ENCODE peak calls at places on chromosome 19, in six cellular contexts. H is GDM1; D is HS-5; Q is left colon; V is HT-29; T is stimulated activated CD4-positive, alpha-beta T cell treated with anti-CD3 and anti-CD28 coated beads, Interleukin-4, amount 100 ng/mL, for 1 hour. R is an unnamed sample.

GRCh38 chr19:45691516-45692186 is at the start of gene SNRPD2:
- DNase-seq in H (peak; percentile 89), T (peak; percentile 90), D (peak; percentile 93), Q (peak; percentile 95), V (peak; percentile 100), R (peak; percentile 89)

GRCh38 chr19:5547881-5548280 is 19.9 kb downstream of the TINCR start:
- DNase-seq in H (no peak), V (peak; percentile 38), D (no peak), T (no peak), Q (no peak), R (peak; percentile 19)

GRCh38 chr19:12733369-12733896 is 1.1 kb downstream of the TRIR start:
- DNase-seq in D (no peak), Q (no peak), T (peak; percentile 56), H (no peak), V (peak; percentile 18), R (no peak)

GRCh38 chr19:48192750-48193149 is 22.3 kb downstream of the ZSWIM9 start:
- DNase-seq in T (no peak), D (no peak), Q (no peak), V (no peak), H (no peak), R (no peak)

GRCh38 chr19:51607920-51608562 is 22.2 kb downstream of the SIGLEC5 start:
- DNase-seq in V (peak; percentile 96), H (peak; percentile 72), T (peak; percentile 67), D (no peak), Q (peak; percentile 71), R (peak; percentile 29)

GRCh38 chr19:23437901-23438300 is 42.6 kb upstream of the ZNF91 start:
- DNase-seq in Q (no peak), D (no peak), V (peak; percentile 6), T (no peak), H (no peak), R (no peak)

GRCh38 chr19:54133312-54133956 is 4.1 kb upstream of the CNOT3 start:
- DNase-seq in T (no peak), D (peak; percentile 96), H (peak; percentile 25), Q (no peak), V (no peak), R (peak; percentile 35)

GRCh38 chr19:50928841-50929240 is 17.6 kb upstream of the KLK4 start:
- DNase-seq in D (no peak), T (no peak), H (no peak), V (peak; percentile 47), Q (no peak), R (no peak)

GRCh38 chr19:34589730-34590129 is 87.2 kb downstream of the SCGB2B2 start:
- DNase-seq in V (no peak), T (no peak), H (no peak), D (no peak), Q (no peak), R (no peak)

GRCh38 chr19:1206733-1207301 is 1.2 kb downstream of the STK11 start:
- DNase-seq in H (peak; percentile 21), D (no peak), Q (no peak), T (peak; percentile 27), V (no peak), R (no peak)

GRCh38 chr19:30269638-30270037 is 102.5 kb upstream of the ZNF536 start:
- DNase-seq in H (no peak), Q (no peak), T (no peak), V (no peak), D (no peak), R (no peak)

GRCh38 chr19:52170863-52171320 is 529 bp downstream of the ZNF836 start:
- DNase-seq in H (no peak), T (no peak), V (no peak), D (no peak), Q (no peak), R (no peak)

GRCh38 chr19:44308011-44308410 is 3.2 kb upstream of the ZNF235 start:
- DNase-seq in T (no peak), H (no peak), Q (no peak), V (no peak), D (peak; percentile 49), R (no peak)

GRCh38 chr19:12833747-12834417 is 497 bp downstream of the RTBDN start:
- DNase-seq in V (no peak), Q (no peak), T (peak; percentile 41), D (no peak), H (no peak), R (no peak)

GRCh38 chr19:11489378-11489777 is 8.5 kb upstream of the ELAVL3 start:
- DNase-seq in Q (no peak), H (no peak), V (no peak), D (no peak), T (no peak), R (no peak)

GRCh38 chr19:16620018-16620417 is 8.0 kb downstream of the MED26 start:
- DNase-seq in T (no peak), V (no peak), H (no peak), D (no peak), Q (no peak), R (no peak)

GRCh38 chr19:34220472-34221063 is 33.8 kb upstream of the GARRE1 start:
- DNase-seq in D (no peak), Q (peak; percentile 34), T (peak; percentile 57), V (peak; percentile 92), H (peak; percentile 18), R (no peak)

GRCh38 chr19:7063339-7063738 is 4.9 kb upstream of the MBD3L3 start:
- DNase-seq in Q (no peak), V (no peak), D (no peak), H (no peak), T (no peak), R (no peak)

GRCh38 chr19:49395581-49396407 is 7.7 kb downstream of the KASH5 start:
- DNase-seq in T (no peak), H (no peak), V (no peak), Q (no peak), D (no peak), R (no peak)

GRCh38 chr19:23978068-23978467 is 63.4 kb downstream of the ZNF726 start:
- DNase-seq in D (no peak), H (no peak), T (no peak), Q (no peak), V (no peak), R (no peak)

GRCh38 chr19:13401388-13401787 is 104.9 kb downstream of the CACNA1A start:
- DNase-seq in H (no peak), Q (no peak), T (no peak), D (peak; percentile 47), V (peak; percentile 24), R (no peak)

GRCh38 chr19:46979103-46979769 is 40.4 kb upstream of the NPAS1 start:
- DNase-seq in V (no peak), H (no peak), D (no peak), Q (no peak), T (no peak), R (no peak)

GRCh38 chr19:45103625-45104319 is 10.8 kb downstream of the PPP1R37 start:
- DNase-seq in V (no peak), H (no peak), Q (no peak), D (no peak), T (no peak), R (no peak)

GRCh38 chr19:10006335-10006708 is 4.0 kb downstream of the COL5A3 start:
- DNase-seq in Q (no peak), T (no peak), D (no peak), V (no peak), H (no peak), R (no peak)

GRCh38 chr19:47531640-47532387 is 17.0 kb upstream of the NAPA start:
- DNase-seq in T (no peak), V (no peak), H (no peak), Q (no peak), D (no peak), R (no peak)

GRCh38 chr19:44607049-44607448 is 6.3 kb upstream of the IGSF23 start:
- DNase-seq in V (peak; percentile 61), T (no peak), Q (no peak), H (peak; percentile 47), D (peak; percentile 70), R (no peak)

GRCh38 chr19:45968626-45969025 is 5.0 kb downstream of the NOVA2 start:
- DNase-seq in H (no peak), Q (no peak), V (no peak), D (no peak), T (no peak), R (no peak)

GRCh38 chr19:48926909-48927308 is 6.6 kb upstream of the DHDH start:
- DNase-seq in T (peak; percentile 14), D (peak; percentile 87), Q (no peak), H (no peak), V (peak; percentile 33), R (peak; percentile 82)